ENCODE peak calls at places on chromosomes 3 and 15, in ten cellular contexts. H is cardiac muscle cell; R is neural crest cell; D is IMR-90; I is tibial artery; A is chondrocyte; X is spleen; G is CD4-positive, alpha-beta T cell; F is GM13977; L is uterus. Z is an unnamed sample.

GRCh38 chr3:11335056-11335608 is 62.9 kb downstream of the ATG7 start:
- DNase-seq in H (peak), R (peak), D (peak), I (no peak), A (no peak), X (no peak), G (no peak), F (peak), L (no peak), Z (peak)

GRCh38 chr3:112531358-112531781 is 30.4 kb downstream of the ATG3 start:
- DNase-seq in H (peak), R (no peak), D (peak), I (no peak), A (no peak), X (no peak), G (no peak), F (peak), L (no peak), Z (no peak)

GRCh38 chr15:46343527-46343926 is 708.7 kb downstream of the SQOR start:
- DNase-seq in H (no peak), R (peak), D (no peak), I (no peak), A (no peak), X (no peak), G (no peak), F (no peak), L (no peak), Z (no peak)

GRCh38 chr15:52178765-52179164 is 12.4 kb downstream of the GNB5 start:
- DNase-seq in H (peak), R (no peak), D (no peak), I (no peak), A (no peak), X (no peak), G (no peak), F (no peak), L (peak), Z (no peak)

GRCh38 chr15:100908466-100908865 is 10.7 kb upstream of the LRRK1 start:
- DNase-seq in H (no peak), R (no peak), D (no peak), I (no peak), A (no peak), X (no peak), G (no peak), F (no peak), L (no peak), Z (no peak)

GRCh38 chr15:72062319-72062718 is 55.6 kb downstream of the MYO9A start:
- DNase-seq in H (no peak), R (no peak), D (no peak), I (no peak), A (no peak), X (no peak), G (no peak), F (no peak), L (no peak), Z (no peak)

GRCh38 chr15:63465104-63465503 is 39.3 kb upstream of the USP3 start:
- DNase-seq in H (peak), R (no peak), D (peak), I (no peak), A (no peak), X (no peak), G (no peak), F (no peak), L (no peak), Z (no peak)

GRCh38 chr3:45773044-45773443 is 23.3 kb downstream of the SLC6A20 start:
- DNase-seq in H (no peak), R (no peak), D (no peak), I (no peak), A (no peak), X (no peak), G (no peak), F (no peak), L (no peak), Z (no peak)

GRCh38 chr3:46692566-46692983 is 904 bp downstream of the ALS2CL start:
- DNase-seq in H (no peak), R (no peak), D (no peak), I (no peak), A (no peak), X (no peak), G (no peak), F (no peak), L (no peak), Z (no peak)

GRCh38 chr3:170835346-170835745 is 34.6 kb downstream of the RPL22L1 start:
- DNase-seq in H (no peak), R (no peak), D (no peak), I (no peak), A (no peak), X (no peak), G (no peak), F (no peak), L (no peak), Z (no peak)

GRCh38 chr15:40960926-40961325 is 7.7 kb downstream of the CHAC1 start:
- DNase-seq in H (no peak), R (no peak), D (no peak), I (no peak), A (no peak), X (peak), G (no peak), F (no peak), L (no peak), Z (no peak)

GRCh38 chr3:100928638-100929428 is 64.4 kb downstream of the ABI3BP start:
- DNase-seq in H (peak), R (no peak), D (peak), I (no peak), A (no peak), X (no peak), G (no peak), F (no peak), L (no peak), Z (no peak)

GRCh38 chr3:149575213-149575961 is 82.4 kb downstream of the WWTR1 start:
- DNase-seq in H (peak), R (no peak), D (peak), I (peak), A (no peak), X (no peak), G (no peak), F (no peak), L (peak), Z (no peak)

GRCh38 chr3:190205739-190206138 is 85.0 kb upstream of the P3H2 start:
- DNase-seq in H (peak), R (no peak), D (peak), I (no peak), A (no peak), X (no peak), G (no peak), F (peak), L (no peak), Z (no peak)

GRCh38 chr3:45011756-45012441 is 14.2 kb upstream of the CLEC3B start:
- DNase-seq in H (peak), R (no peak), D (peak), I (peak), A (no peak), X (no peak), G (no peak), F (peak), L (peak), Z (no peak)

GRCh38 chr3:55678521-55679216 is 191.6 kb upstream of the WNT5A start:
- DNase-seq in H (no peak), R (no peak), D (no peak), I (no peak), A (no peak), X (no peak), G (no peak), F (no peak), L (no peak), Z (no peak)

GRCh38 chr15:57079907-57080750 is 161.7 kb downstream of the TCF12 start:
- DNase-seq in H (no peak), R (no peak), D (no peak), I (no peak), A (no peak), X (no peak), G (no peak), F (no peak), L (no peak), Z (no peak)

GRCh38 chr15:74315626-74316025 is 51.8 kb downstream of the CYP11A1 start:
- DNase-seq in H (no peak), R (no peak), D (no peak), I (no peak), A (no peak), X (peak), G (no peak), F (no peak), L (no peak), Z (no peak)

GRCh38 chr3:100844063-100844936 is 135.0 kb downstream of the TFG start:
- DNase-seq in H (no peak), R (no peak), D (peak), I (no peak), A (no peak), X (no peak), G (no peak), F (no peak), L (no peak), Z (no peak)

GRCh38 chr15:96625251-96625650 is 294.8 kb downstream of the NR2F2 start:
- DNase-seq in H (peak), R (no peak), D (no peak), I (no peak), A (no peak), X (no peak), G (no peak), F (no peak), L (no peak), Z (no peak)

GRCh38 chr3:139601191-139601961 is 61.8 kb upstream of the RBP1 start:
- DNase-seq in H (no peak), R (no peak), D (no peak), I (no peak), A (no peak), X (no peak), G (no peak), F (no peak), L (no peak), Z (no peak)

GRCh38 chr3:44208086-44208485 is 33.6 kb upstream of the TOPAZ1 start:
- DNase-seq in H (no peak), R (no peak), D (no peak), I (no peak), A (no peak), X (no peak), G (no peak), F (no peak), L (no peak), Z (no peak)

GRCh38 chr3:61927332-61927731 is 366.0 kb downstream of the PTPRG start:
- DNase-seq in H (peak), R (no peak), D (peak), I (peak), A (no peak), X (no peak), G (no peak), F (no peak), L (peak), Z (no peak)

GRCh38 chr15:100667405-100668320 is 65.3 kb downstream of the ASB7 start:
- DNase-seq in H (peak), R (no peak), D (peak), I (no peak), A (no peak), X (no peak), G (no peak), F (no peak), L (peak), Z (no peak)

GRCh38 chr3:62446337-62446940 is 73.1 kb upstream of the FEZF2 start:
- DNase-seq in H (no peak), R (no peak), D (no peak), I (no peak), A (no peak), X (no peak), G (no peak), F (no peak), L (no peak), Z (no peak)

GRCh38 chr3:78235841-78236240 is 1195.9 kb downstream of the ROBO2 start:
- DNase-seq in H (no peak), R (no peak), D (peak), I (no peak), A (no peak), X (no peak), G (no peak), F (no peak), L (no peak), Z (no peak)

GRCh38 chr3:31356941-31357340 is 175.8 kb upstream of the STT3B start:
- DNase-seq in H (peak), R (no peak), D (peak), I (no peak), A (no peak), X (no peak), G (no peak), F (no peak), L (no peak), Z (no peak)

GRCh38 chr3:120348065-120348980 is 831 bp downstream of the LRRC58 start:
- DNase-seq in H (no peak), R (no peak), D (peak), I (peak), A (no peak), X (no peak), G (peak), F (peak), L (no peak), Z (peak)

GRCh38 chr15:84947947-84948830 is 33.5 kb upstream of the PDE8A start:
- DNase-seq in H (peak), R (no peak), D (peak), I (peak), A (no peak), X (no peak), G (no peak), F (no peak), L (peak), Z (no peak)

GRCh38 chr3:24343084-24343783 is 151.4 kb downstream of the THRB start:
- DNase-seq in H (peak), R (no peak), D (peak), I (no peak), A (no peak), X (no peak), G (no peak), F (no peak), L (no peak), Z (no peak)

GRCh38 chr15:83656192-83656591 is 2.3 kb downstream of the ADAMTSL3 start:
- DNase-seq in H (no peak), R (no peak), D (no peak), I (no peak), A (no peak), X (no peak), G (no peak), F (no peak), L (no peak), Z (no peak)

GRCh38 chr3:178325330-178325729 is 210.9 kb upstream of the KCNMB2 start:
- DNase-seq in H (peak), R (no peak), D (peak), I (no peak), A (no peak), X (no peak), G (no peak), F (no peak), L (no peak), Z (no peak)

GRCh38 chr3:187198490-187198889 is 1.2 kb downstream of the RTP1 start:
- DNase-seq in H (no peak), R (no peak), D (no peak), I (no peak), A (no peak), X (no peak), G (no peak), F (no peak), L (no peak), Z (no peak)

GRCh38 chr3:61966200-61966599 is 404.8 kb downstream of the PTPRG start:
- DNase-seq in H (no peak), R (no peak), D (peak), I (no peak), A (no peak), X (no peak), G (no peak), F (no peak), L (no peak), Z (no peak)

GRCh38 chr15:89377842-89378698 is 43.4 kb upstream of the POLG start:
- DNase-seq in H (no peak), R (no peak), D (no peak), I (no peak), A (no peak), X (peak), G (no peak), F (no peak), L (no peak), Z (no peak)

GRCh38 chr15:75346796-75347221 is at the start of gene NEIL1:
- DNase-seq in H (no peak), R (no peak), D (no peak), I (no peak), A (no peak), X (no peak), G (no peak), F (no peak), L (no peak), Z (no peak)

DNA sequence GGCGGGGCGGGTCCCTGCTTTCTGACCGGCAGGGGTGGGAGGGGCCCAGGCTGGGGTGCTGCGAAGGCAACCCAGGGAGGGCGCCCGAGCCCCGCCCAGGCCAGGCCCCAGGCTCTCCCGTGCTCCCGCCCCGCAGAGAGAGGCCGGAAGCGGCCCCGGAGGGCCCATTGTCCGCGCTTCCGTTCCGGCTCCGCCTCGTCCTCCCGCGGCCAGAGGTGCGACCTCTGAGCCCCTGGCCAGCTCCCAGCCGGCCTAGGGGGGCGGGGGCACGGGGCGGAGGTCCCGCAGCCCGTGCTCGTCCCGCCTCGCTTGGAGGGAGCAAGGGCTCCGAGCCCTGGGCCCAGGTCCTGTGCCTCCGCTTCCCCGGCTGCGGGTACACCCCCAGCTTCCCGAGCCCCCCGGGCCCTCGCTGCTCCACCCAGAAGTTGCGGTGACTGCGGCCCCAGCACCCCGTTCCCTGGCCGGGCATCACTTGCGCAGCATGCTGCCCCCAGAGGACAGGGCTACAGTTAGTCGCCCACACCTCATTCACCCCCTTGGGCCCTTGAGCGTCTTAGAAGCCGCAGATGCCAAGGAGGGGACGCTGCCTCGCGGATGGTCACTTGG is 20.4 kb upstream of the PLXND1 start:
- DNase-seq in H (peak), R (peak), D (peak), I (peak), A (peak), X (peak), G (no peak), F (peak), L (peak), Z (peak)
- TF ChIP-seq CTCF in H (no peak), R (no peak), D (no peak), I (peak), A (peak), X (no peak), G (no peak), F (peak), L (peak), Z (no peak)

GRCh38 chr3:108125550-108126071 is 34.8 kb upstream of the CD47 start:
- DNase-seq in H (no peak), R (no peak), D (no peak), I (no peak), A (no peak), X (peak), G (peak), F (no peak), L (no peak), Z (no peak)

GRCh38 chr3:108123326-108123725 is 32.5 kb upstream of the CD47 start:
- DNase-seq in H (no peak), R (no peak), D (no peak), I (no peak), A (no peak), X (no peak), G (no peak), F (no peak), L (no peak), Z (no peak)

GRCh38 chr3:108126348-108126747 is 35.5 kb upstream of the CD47 start:
- DNase-seq in H (no peak), R (no peak), D (no peak), I (no peak), A (no peak), X (no peak), G (no peak), F (no peak), L (no peak), Z (no peak)

GRCh38 chr3:108125151-108125540 is 34.3 kb upstream of the CD47 start:
- DNase-seq in H (no peak), R (no peak), D (no peak), I (no peak), A (no peak), X (no peak), G (no peak), F (no peak), L (no peak), Z (no peak)

DNA sequence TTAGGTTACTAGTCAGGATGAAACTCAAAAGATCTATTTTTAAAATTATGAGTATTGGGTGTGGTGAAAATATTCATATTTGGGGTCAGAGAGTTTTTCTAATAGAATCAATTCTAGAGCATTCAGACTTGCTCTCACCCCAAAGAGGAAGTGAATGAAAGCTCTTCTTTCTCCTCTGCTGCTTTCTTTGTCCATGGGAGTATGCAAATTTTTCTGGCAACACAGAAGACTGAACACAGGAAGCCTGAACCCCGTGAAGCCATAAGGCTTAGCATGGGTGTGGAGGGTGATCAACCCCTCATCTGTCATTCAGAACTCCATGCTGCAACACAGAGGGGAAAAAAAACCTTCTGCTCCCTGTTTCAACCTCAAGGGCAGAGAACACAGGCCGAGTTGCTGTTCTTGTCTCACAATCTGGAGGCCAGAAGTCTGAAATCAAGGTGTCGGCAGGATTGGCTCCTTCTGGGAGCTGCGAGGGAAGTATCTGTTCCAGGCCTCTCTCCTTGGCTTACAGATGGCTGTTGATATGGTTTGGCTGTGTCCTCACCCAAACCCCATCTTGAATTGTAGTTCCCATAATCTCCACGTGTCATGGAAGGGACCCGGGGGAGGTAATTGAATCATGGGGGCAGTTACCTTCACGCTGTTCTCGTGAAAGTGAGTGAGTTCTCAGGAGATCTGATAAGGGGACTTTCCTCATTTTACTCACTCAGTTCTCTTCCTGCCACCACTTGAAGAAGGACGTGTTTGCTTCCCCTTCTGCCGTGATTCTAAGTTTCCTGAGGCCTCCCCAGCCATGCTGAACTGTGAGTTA is 33.7 kb upstream of the CD47 start:
- DNase-seq in H (no peak), R (no peak), D (no peak), I (no peak), A (no peak), X (no peak), G (peak), F (peak), L (no peak), Z (no peak)
- TF ChIP-seq CTCF in H (no peak), R (no peak), D (no peak), I (no peak), A (no peak), X (no peak), G (no peak), F (no peak), L (no peak), Z (no peak)

DNA sequence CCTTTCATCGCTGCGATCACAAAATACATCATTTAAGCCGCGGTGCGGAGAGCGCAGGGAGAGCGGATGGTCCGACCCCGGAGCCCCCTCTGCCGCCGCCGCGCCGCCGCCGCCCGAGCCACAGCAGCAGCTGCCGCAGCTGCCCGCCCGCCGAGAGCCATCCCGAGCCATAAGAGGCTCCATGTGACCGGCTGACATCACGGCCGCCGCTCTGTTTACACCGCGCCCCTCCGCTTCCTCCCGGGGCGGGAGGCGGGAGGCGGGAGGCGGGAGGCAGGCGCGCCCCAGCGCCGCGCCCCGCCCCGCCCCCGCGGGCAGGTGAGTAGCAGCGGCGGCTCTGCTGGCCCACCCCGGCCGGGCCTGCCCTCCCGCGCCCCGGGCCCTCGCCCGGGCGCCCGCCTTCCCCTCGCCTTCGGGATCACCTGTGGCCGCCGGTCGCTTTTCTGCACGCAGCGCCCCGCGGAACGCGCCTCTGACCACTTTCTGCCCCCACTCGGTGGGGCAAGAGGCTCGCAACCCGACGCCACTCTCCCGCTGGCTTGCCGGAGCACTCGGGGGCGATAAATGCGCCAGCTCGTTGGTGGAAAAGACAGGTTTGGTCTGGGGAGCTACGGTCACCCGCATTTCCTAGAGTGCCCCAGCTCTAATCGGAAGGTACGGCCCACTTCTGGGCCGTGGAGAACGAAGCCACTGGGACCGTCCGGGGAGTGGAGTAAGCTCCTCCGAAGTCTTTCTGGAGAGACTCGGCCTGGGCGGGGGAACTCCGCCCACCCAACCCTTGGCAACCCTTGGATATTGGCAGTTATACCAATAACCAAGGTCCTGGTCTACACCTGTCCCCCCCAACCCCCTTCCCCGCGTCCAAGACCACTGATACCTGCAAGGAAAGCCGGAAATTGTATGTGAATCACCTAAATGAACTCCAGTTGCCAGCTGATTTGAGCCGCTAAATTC is 113.7 kb upstream of the ICE2 start:
- DNase-seq in H (peak), R (peak), D (peak), I (peak), A (peak), X (peak), G (peak), F (peak), L (peak), Z (no peak)
- TF ChIP-seq CTCF in H (no peak), R (peak), D (peak), I (no peak), A (peak), X (no peak), G (no peak), F (peak), L (peak), Z (peak)

GRCh38 chr3:39065197-39065596 is 13.4 kb downstream of the WDR48 start:
- DNase-seq in H (peak), R (no peak), D (peak), I (no peak), A (no peak), X (no peak), G (no peak), F (peak), L (no peak), Z (no peak)
- TF ChIP-seq CTCF in H (peak), R (peak), D (peak), I (no peak), A (peak), X (no peak), G (peak), F (peak), L (peak), Z (peak)

Z was measured in D721Med.